ENCODE peak calls at places on chromosomes 12 and 14, in six cellular contexts. Q, J, G, H, R and V are unnamed samples. For H3K36me3, the result is how much of the 10 kb centered on the place peaks cover.

GRCh38 chr12:79883216-79883615 is 51.7 kb downstream of the PPP1R12A start:
- DNase-seq in R (no peak), Q (no peak), J (no peak), H (no peak), G (no peak), V (no peak)

GRCh38 chr12:115176741-115177400 is 492.9 kb upstream of the TBX3 start:
- DNase-seq in Q (no peak), H (no peak), G (no peak), R (no peak), J (no peak), V (no peak)

GRCh38 chr14:68925373-68925772 is 53.7 kb downstream of the ACTN1 start:
- DNase-seq in J (no peak), Q (no peak), H (no peak), G (no peak), R (no peak), V (no peak)

GRCh38 chr12:531951-532585 is 72.3 kb downstream of the B4GALNT3 start:
- DNase-seq in Q (no peak), J (no peak), R (no peak), G (no peak), H (no peak), V (no peak)

GRCh38 chr14:34250959-34251358 is 211.1 kb downstream of the SPTSSA start:
- DNase-seq in H (no peak), J (no peak), Q (no peak), G (no peak), R (no peak), V (peak)

GRCh38 chr12:55930771-55931316 is at the start of gene DGKA:
- DNase-seq in J (peak), G (no peak), R (peak), Q (no peak), H (peak), V (peak)

GRCh38 chr12:38689704-38690103 is 215.7 kb downstream of the CPNE8 start:
- DNase-seq in Q (no peak), R (no peak), G (no peak), H (no peak), J (no peak), V (no peak)

GRCh38 chr14:62532186-62532585 is 513.1 kb downstream of the KCNH5 start:
- DNase-seq in J (no peak), G (no peak), H (no peak), R (no peak), Q (no peak), V (no peak)

GRCh38 chr12:65019696-65020095 is 101.4 kb downstream of the WIF1 start:
- DNase-seq in H (no peak), Q (no peak), G (no peak), R (no peak), J (no peak), V (no peak)

GRCh38 chr12:47739959-47740358 is 14.7 kb upstream of the ENDOU start:
- DNase-seq in R (no peak), H (no peak), J (no peak), Q (peak), G (peak), V (no peak)

GRCh38 chr12:53482626-53483165 is 16.6 kb downstream of the MAP3K12 start:
- DNase-seq in R (peak), Q (no peak), J (peak), G (no peak), H (no peak), V (no peak)

GRCh38 chr14:61034416-61035100 is 53.5 kb downstream of the SLC38A6 start:
- DNase-seq in J (no peak), Q (no peak), H (no peak), G (no peak), R (no peak), V (no peak)

GRCh38 chr12:25326326-25326725 is 75.6 kb upstream of the KRAS start:
- DNase-seq in J (no peak), R (no peak), G (no peak), Q (no peak), H (no peak), V (no peak)

GRCh38 chr14:100981808-100982207 is 78.3 kb upstream of the RTL1 start:
- DNase-seq in G (no peak), J (no peak), H (no peak), Q (no peak), R (no peak), V (no peak)

GRCh38 chr12:117214797-117215196 is 24.5 kb upstream of the FBXO21 start:
- DNase-seq in Q (no peak), R (no peak), H (no peak), G (no peak), J (no peak), V (no peak)

GRCh38 chr12:14769462-14769836 is 33.8 kb downstream of the WBP11 start:
- DNase-seq in Q (no peak), R (peak), G (no peak), H (no peak), J (no peak), V (peak)

GRCh38 chr14:90060312-90060964 is 1.4 kb upstream of the KCNK13 start:
- DNase-seq in J (peak), G (no peak), H (no peak), Q (peak), R (no peak), V (peak)

GRCh38 chr12:46788247-46788887 is 37.4 kb downstream of the SLC38A4 start:
- DNase-seq in J (no peak), Q (no peak), H (no peak), R (no peak), G (no peak), V (no peak)

GRCh38 chr12:111393700-111394275 is 11.9 kb upstream of the SH2B3 start:
- DNase-seq in Q (peak), G (peak), H (no peak), R (no peak), J (no peak), V (peak)

GRCh38 chr14:34460841-34461240 is 1.2 kb downstream of the SPTSSA start:
- DNase-seq in J (no peak), H (no peak), Q (no peak), G (no peak), R (no peak), V (no peak)

GRCh38 chr14:51609987-51610283 is 41.8 kb upstream of the FRMD6 start:
- DNase-seq in R (peak), H (no peak), J (no peak), Q (no peak), G (no peak), V (no peak)

GRCh38 chr12:124568431-124569374 is 1.3 kb upstream of the NCOR2 start:
- DNase-seq in R (peak), Q (peak), J (peak), H (no peak), G (peak), V (peak)

GRCh38 chr14:105066285-105067071 is 1.2 kb upstream of the GPR132 start:
- DNase-seq in Q (peak), J (no peak), H (no peak), R (no peak), G (no peak), V (no peak)

GRCh38 chr12:45336762-45337596 is 121.1 kb downstream of the ANO6 start:
- DNase-seq in G (no peak), Q (no peak), H (no peak), J (no peak), R (no peak), V (no peak)

GRCh38 chr12:46677749-46678148 is 148.0 kb downstream of the SLC38A4 start:
- DNase-seq in H (no peak), R (no peak), G (no peak), Q (no peak), J (no peak), V (no peak)

DNA sequence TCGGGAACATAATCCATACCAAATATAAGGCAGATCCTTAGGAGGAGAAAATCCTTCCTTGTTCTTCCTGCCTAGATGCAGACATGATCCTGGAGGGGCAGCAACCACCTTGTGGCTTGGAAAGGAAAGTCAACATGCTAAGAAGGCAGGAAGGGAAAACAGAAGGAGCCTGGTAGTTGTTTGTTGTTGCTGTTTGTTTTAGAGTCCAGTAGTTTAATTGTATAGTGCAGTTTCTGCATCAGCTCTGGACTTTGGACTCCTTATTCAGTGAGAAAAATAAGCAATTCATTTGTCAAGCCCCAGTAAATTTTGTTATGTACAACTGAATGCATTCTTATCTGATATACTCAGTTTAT is 45.7 kb upstream of the APPL2 start:
- DNase-seq in J (no peak), H (no peak), G (no peak), R (no peak), Q (no peak), V (no peak)
- TF ChIP-seq CTCF in J (no peak), H (no peak), G (no peak), R (no peak), Q (no peak), V (no peak)

DNA sequence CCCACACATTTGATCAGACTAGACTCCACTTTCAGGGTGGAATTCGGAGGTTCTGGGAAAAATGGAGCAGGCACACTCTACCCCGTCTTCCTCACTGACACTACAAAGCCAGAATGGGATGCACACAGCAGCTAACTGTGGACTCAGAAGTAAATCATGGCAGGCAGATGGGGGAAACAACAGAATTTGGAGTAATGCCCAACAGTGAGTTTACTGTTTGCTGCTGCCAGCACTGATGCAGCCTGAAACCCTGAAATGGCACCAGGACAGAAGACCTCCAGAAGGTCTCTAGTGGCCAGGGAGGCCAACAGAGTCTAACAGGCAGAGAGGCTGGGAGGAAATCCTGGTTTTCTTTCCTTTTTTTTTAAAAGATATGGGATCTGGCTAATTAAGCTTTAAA is 24.6 kb downstream of the KCTD10 start:
- DNase-seq in H (no peak), J (no peak), Q (no peak), R (no peak), G (no peak), V (no peak)
- H3K36me3 ChIP-seq in H (under half), J (under half), Q (half or more), R (under half), G (half or more), V (half or more)

GRCh38 chr12:31250179-31250578 is 75.8 kb downstream of the SINHCAF start:
- DNase-seq in J (no peak), G (no peak), Q (no peak), R (no peak), H (no peak), V (no peak)
- TF ChIP-seq CTCF in J (no peak), G (no peak), Q (no peak), R (no peak), H (no peak), V (no peak)

DNA sequence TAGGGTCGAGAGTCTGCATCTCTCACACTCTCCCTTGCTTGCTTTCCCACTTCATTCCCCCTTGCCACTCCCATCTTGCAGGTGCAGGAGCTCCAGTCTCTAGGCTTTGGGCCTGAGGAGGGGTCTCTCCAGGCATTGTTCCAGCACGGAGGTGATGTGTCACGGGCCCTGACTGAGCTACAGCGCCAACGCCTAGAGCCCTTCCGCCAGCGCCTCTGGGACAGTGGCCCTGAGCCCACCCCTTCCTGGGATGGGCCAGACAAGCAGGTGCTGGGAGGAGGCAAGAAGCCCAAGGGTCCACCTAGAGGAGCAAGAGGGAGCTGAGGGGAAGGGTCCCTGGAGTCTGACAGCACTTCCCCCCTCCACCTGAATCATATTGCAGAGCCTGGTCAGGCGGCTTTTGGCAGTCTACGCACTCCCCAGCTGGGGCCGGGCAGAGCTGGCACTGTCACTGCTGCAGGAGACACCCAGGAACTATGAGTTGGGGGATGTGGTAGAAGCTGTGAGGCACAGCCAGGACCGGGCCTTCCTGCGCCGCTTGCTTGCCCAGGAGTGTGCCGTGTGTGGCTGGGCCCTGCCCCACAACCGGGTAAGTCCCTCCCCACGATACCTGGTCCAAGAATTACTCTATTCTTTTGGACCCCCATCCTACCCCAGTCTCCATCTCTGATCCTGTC is 4.2 kb downstream of the RNF31 start:
- DNase-seq in J (no peak), G (no peak), R (no peak), H (no peak), Q (no peak), V (no peak)
- H3K36me3 ChIP-seq in J (under half), G (half or more), R (under half), H (under half), Q (half or more), V (half or more)

GRCh38 chr12:102896067-102896466 is 21.0 kb downstream of the PAH start:
- DNase-seq in J (no peak), Q (no peak), G (no peak), H (no peak), R (no peak), V (no peak)
- TF ChIP-seq CTCF in J (no peak), Q (no peak), G (no peak), H (no peak), R (no peak), V (no peak)

GRCh38 chr14:88590173-88590572 is 27.3 kb downstream of the ZC3H14 start:
- DNase-seq in H (no peak), Q (no peak), J (peak), G (no peak), R (no peak), V (no peak)
- H3K36me3 ChIP-seq in H (under half), Q (half or more), J (under half), G (under half), R (under half), V (under half)

GRCh38 chr14:50011242-50011641 is 105.1 kb downstream of the VCPKMT start:
- DNase-seq in H (no peak), G (no peak), J (no peak), Q (no peak), R (no peak), V (no peak)
- TF ChIP-seq CTCF in H (no peak), G (no peak), J (no peak), Q (no peak), R (no peak), V (no peak)

GRCh38 chr14:48973136-48973535 is 613.0 kb downstream of the RPS29 start:
- DNase-seq in R (no peak), G (no peak), J (no peak), Q (no peak), H (no peak), V (no peak)
- H3K36me3 ChIP-seq in R (under half), G (under half), J (under half), Q (under half), H (under half), V (under half)

GRCh38 chr12:57755194-57755453 is 221 bp downstream of the MARCHF9 start:
- DNase-seq in H (no peak), J (peak), R (no peak), Q (no peak), G (no peak), V (no peak)

GRCh38 chr12:57755454-57756372 is 810 bp downstream of the MARCHF9 start:
- DNase-seq in H (no peak), J (peak), Q (peak), R (no peak), G (no peak), V (peak)

GRCh38 chr12:57754411-57755193 is at the start of gene MARCHF9:
- DNase-seq in G (no peak), Q (peak), J (peak), R (peak), H (peak), V (peak)

GRCh38 chr12:57757771-57758170 is 2.9 kb downstream of the MARCHF9 start:
- DNase-seq in R (no peak), G (no peak), Q (no peak), J (no peak), H (no peak), V (no peak)

GRCh38 chr12:57756406-57757341 is 1.8 kb downstream of the MARCHF9 start:
- DNase-seq in J (no peak), R (no peak), Q (peak), G (no peak), H (peak), V (no peak)
- TF ChIP-seq CTCF in J (no peak), R (no peak), Q (peak), G (no peak), H (peak), V (no peak)